ENCODE peak calls at places on chromosome 6, in four cellular contexts. R is H9; B is left ventricle myocardium inferior; V is stimulated activated CD8-positive, alpha-beta memory T cell treated with anti-CD3 and anti-CD28 coated beads, Interleukin-4, amount 100 ng/mL, for 24 hours. C is an unnamed sample.

GRCh38 chr6:5214570-5215052 is 46.1 kb downstream of the LYRM4 start:
- DNase-seq in V (peak), R (peak), B (peak), C (no peak)

GRCh38 chr6:170160031-170160627 is 130.7 kb downstream of the DLL1 start:
- DNase-seq in B (no peak), V (no peak), R (no peak), C (peak)

GRCh38 chr6:43669050-43669921 is 18.3 kb downstream of the MRPS18A start:
- DNase-seq in V (no peak), R (peak), B (peak), C (no peak)

GRCh38 chr6:100462990-100463684 is 1.6 kb downstream of the SIM1 start:
- DNase-seq in V (no peak), B (no peak), R (peak), C (no peak)

GRCh38 chr6:49550413-49551125 is at the start of gene C6orf141:
- DNase-seq in B (no peak), R (peak), V (no peak), C (no peak)

GRCh38 chr6:106728296-106728870 is 99.0 kb downstream of the QRSL1 start:
- DNase-seq in B (no peak), R (no peak), V (no peak), C (no peak)

GRCh38 chr6:49668083-49668511 is 31.5 kb upstream of the RHAG start:
- DNase-seq in B (no peak), V (no peak), R (no peak), C (no peak)

GRCh38 chr6:157335829-157336228 is 12.5 kb upstream of the TMEM242 start:
- DNase-seq in B (no peak), R (peak), V (no peak), C (peak)

GRCh38 chr6:104705095-104705707 is 154.5 kb downstream of the HACE1 start:
- DNase-seq in R (no peak), B (peak), V (no peak), C (no peak)

GRCh38 chr6:151101811-151102694 is 137.7 kb upstream of the AKAP12 start:
- DNase-seq in V (no peak), B (no peak), R (no peak), C (no peak)

GRCh38 chr6:107409942-107410341 is 49.4 kb downstream of the PDSS2 start:
- DNase-seq in V (no peak), R (no peak), B (no peak), C (no peak)

GRCh38 chr6:119379809-119380208 is 30.2 kb upstream of the MAN1A1 start:
- DNase-seq in V (no peak), R (no peak), B (no peak), C (no peak)

GRCh38 chr6:7865811-7866210 is 44.8 kb downstream of the TXNDC5 start:
- DNase-seq in B (no peak), R (no peak), V (no peak), C (no peak)

GRCh38 chr6:124795879-124796838 is 166.1 kb upstream of the RNF217 start:
- DNase-seq in V (no peak), R (peak), B (peak), C (no peak)

GRCh38 chr6:111874030-111874425 is 776 bp upstream of the FYN start:
- DNase-seq in R (no peak), B (no peak), V (no peak), C (no peak)

GRCh38 chr6:30555428-30556005 is 772 bp downstream of the GNL1 start:
- DNase-seq in B (peak), V (no peak), R (peak), C (peak)

GRCh38 chr6:119830494-119831295 is 481.1 kb upstream of the MAN1A1 start:
- DNase-seq in V (no peak), B (no peak), R (no peak), C (no peak)

GRCh38 chr6:43150051-43150751 is 20.9 kb upstream of the SRF start:
- DNase-seq in B (no peak), V (no peak), R (no peak), C (no peak)

GRCh38 chr6:162640756-162641155 is 86.8 kb downstream of the PRKN start:
- DNase-seq in B (no peak), V (no peak), R (no peak), C (no peak)

GRCh38 chr6:81876977-81877376 is 124.5 kb upstream of the TENT5A start:
- DNase-seq in B (no peak), R (no peak), V (no peak), C (no peak)

GRCh38 chr6:170152111-170152926 is 138.6 kb downstream of the DLL1 start:
- DNase-seq in B (peak), V (no peak), R (peak), C (peak)

GRCh38 chr6:161168281-161168891 is 105.5 kb downstream of the AGPAT4 start:
- DNase-seq in V (no peak), R (peak), B (no peak), C (no peak)

GRCh38 chr6:56730663-56731529 is 88.2 kb upstream of the DST start:
- DNase-seq in V (no peak), R (no peak), B (no peak), C (no peak)

GRCh38 chr6:148364056-148364844 is 21.6 kb downstream of the SASH1 start:
- DNase-seq in R (no peak), B (no peak), V (no peak), C (no peak)